ENCODE peak calls at places on chromosomes 11 and 22, in eight cellular contexts. One of them, this sample, is unnamed.

GRCh38 chr22:40289991-40290459 is 56.3 kb upstream of the ADSL start:
- DNase-seq in activated T-cell treated with anti-CD3 and anti-CD28 coated beads for 4 hours: peak
- DNase-seq in kidney: no peak
- DNase-seq in stimulated activated naive CD4-positive, alpha-beta T cell treated with Interleukin-2 at 50 U/mL for 16 hours: peak
- DNase-seq in T-helper 2 cell: peak
- DNase-seq in stimulated activated CD8-positive, alpha-beta memory T cell treated with anti-CD3 and anti-CD28 coated beads, Interleukin-7, amount 100 ng/mL, for 24 hours: peak
- DNase-seq in colonic mucosa: no peak
- DNase-seq in GM13977: peak
- DNase-seq in this sample: no peak

GRCh38 chr11:119414321-119414720 is 8.7 kb downstream of the THY1 start:
- DNase-seq in colonic mucosa: no peak
- DNase-seq in kidney: no peak
- DNase-seq in activated T-cell treated with anti-CD3 and anti-CD28 coated beads for 4 hours: no peak
- DNase-seq in stimulated activated CD8-positive, alpha-beta memory T cell treated with anti-CD3 and anti-CD28 coated beads, Interleukin-7, amount 100 ng/mL, for 24 hours: no peak
- DNase-seq in stimulated activated naive CD4-positive, alpha-beta T cell treated with Interleukin-2 at 50 U/mL for 16 hours: no peak
- DNase-seq in T-helper 2 cell: no peak
- DNase-seq in GM13977: peak
- DNase-seq in this sample: no peak

GRCh38 chr22:47231759-47232158 is 469.3 kb downstream of the TBC1D22A start:
- DNase-seq in kidney: no peak
- DNase-seq in stimulated activated naive CD4-positive, alpha-beta T cell treated with Interleukin-2 at 50 U/mL for 16 hours: no peak
- DNase-seq in T-helper 2 cell: no peak
- DNase-seq in activated T-cell treated with anti-CD3 and anti-CD28 coated beads for 4 hours: no peak
- DNase-seq in colonic mucosa: no peak
- DNase-seq in GM13977: no peak
- DNase-seq in stimulated activated CD8-positive, alpha-beta memory T cell treated with anti-CD3 and anti-CD28 coated beads, Interleukin-7, amount 100 ng/mL, for 24 hours: no peak
- DNase-seq in this sample: no peak

GRCh38 chr11:26960265-26960664 is 33.6 kb upstream of the FIBIN start:
- DNase-seq in stimulated activated naive CD4-positive, alpha-beta T cell treated with Interleukin-2 at 50 U/mL for 16 hours: no peak
- DNase-seq in kidney: no peak
- DNase-seq in GM13977: no peak
- DNase-seq in stimulated activated CD8-positive, alpha-beta memory T cell treated with anti-CD3 and anti-CD28 coated beads, Interleukin-7, amount 100 ng/mL, for 24 hours: no peak
- DNase-seq in T-helper 2 cell: no peak
- DNase-seq in colonic mucosa: no peak
- DNase-seq in activated T-cell treated with anti-CD3 and anti-CD28 coated beads for 4 hours: no peak
- DNase-seq in this sample: no peak

GRCh38 chr22:26589845-26590524 is at the start of gene TPST2:
- DNase-seq in activated T-cell treated with anti-CD3 and anti-CD28 coated beads for 4 hours: peak
- DNase-seq in GM13977: peak
- DNase-seq in T-helper 2 cell: peak
- DNase-seq in kidney: peak
- DNase-seq in stimulated activated naive CD4-positive, alpha-beta T cell treated with Interleukin-2 at 50 U/mL for 16 hours: peak
- DNase-seq in colonic mucosa: peak
- DNase-seq in stimulated activated CD8-positive, alpha-beta memory T cell treated with anti-CD3 and anti-CD28 coated beads, Interleukin-7, amount 100 ng/mL, for 24 hours: peak
- DNase-seq in this sample: peak

GRCh38 chr11:121328213-121328966 is 35.8 kb downstream of the SC5D start:
- DNase-seq in colonic mucosa: no peak
- DNase-seq in stimulated activated CD8-positive, alpha-beta memory T cell treated with anti-CD3 and anti-CD28 coated beads, Interleukin-7, amount 100 ng/mL, for 24 hours: no peak
- DNase-seq in stimulated activated naive CD4-positive, alpha-beta T cell treated with Interleukin-2 at 50 U/mL for 16 hours: no peak
- DNase-seq in GM13977: no peak
- DNase-seq in kidney: no peak
- DNase-seq in T-helper 2 cell: peak
- DNase-seq in activated T-cell treated with anti-CD3 and anti-CD28 coated beads for 4 hours: peak
- DNase-seq in this sample: no peak

GRCh38 chr22:38135133-38135706 is 24.7 kb upstream of the BAIAP2L2 start:
- DNase-seq in colonic mucosa: no peak
- DNase-seq in kidney: peak
- DNase-seq in T-helper 2 cell: no peak
- DNase-seq in stimulated activated naive CD4-positive, alpha-beta T cell treated with Interleukin-2 at 50 U/mL for 16 hours: no peak
- DNase-seq in stimulated activated CD8-positive, alpha-beta memory T cell treated with anti-CD3 and anti-CD28 coated beads, Interleukin-7, amount 100 ng/mL, for 24 hours: no peak
- DNase-seq in activated T-cell treated with anti-CD3 and anti-CD28 coated beads for 4 hours: no peak
- DNase-seq in GM13977: no peak
- DNase-seq in this sample: no peak

GRCh38 chr11:105713696-105714095 is 103.8 kb downstream of the GRIA4 start:
- DNase-seq in T-helper 2 cell: no peak
- DNase-seq in kidney: no peak
- DNase-seq in stimulated activated CD8-positive, alpha-beta memory T cell treated with anti-CD3 and anti-CD28 coated beads, Interleukin-7, amount 100 ng/mL, for 24 hours: no peak
- DNase-seq in activated T-cell treated with anti-CD3 and anti-CD28 coated beads for 4 hours: no peak
- DNase-seq in colonic mucosa: no peak
- DNase-seq in stimulated activated naive CD4-positive, alpha-beta T cell treated with Interleukin-2 at 50 U/mL for 16 hours: no peak
- DNase-seq in GM13977: no peak
- DNase-seq in this sample: no peak

GRCh38 chr11:76637491-76638266 is 32.9 kb downstream of the LRRC32 start:
- DNase-seq in kidney: peak
- DNase-seq in colonic mucosa: no peak
- DNase-seq in T-helper 2 cell: no peak
- DNase-seq in stimulated activated CD8-positive, alpha-beta memory T cell treated with anti-CD3 and anti-CD28 coated beads, Interleukin-7, amount 100 ng/mL, for 24 hours: no peak
- DNase-seq in stimulated activated naive CD4-positive, alpha-beta T cell treated with Interleukin-2 at 50 U/mL for 16 hours: no peak
- DNase-seq in activated T-cell treated with anti-CD3 and anti-CD28 coated beads for 4 hours: no peak
- DNase-seq in GM13977: peak
- DNase-seq in this sample: no peak

This sample was measured in NCI-H1105 treated with DMSO at 0.1 percent for 48 hours.